ENCODE peak calls at places on chromosomes 4 and X, in six cellular contexts. One of them, this sample, is unnamed.

GRCh38 chrX:136879001-136879667 is 1.4 kb downstream of the RBMX start:
- DNase-seq in endothelial cell of umbilical vein: no peak
- DNase-seq in A549: no peak
- DNase-seq in K562: no peak
- DNase-seq in GM12878: no peak
- DNase-seq in HepG2: no peak
- DNase-seq in this sample: no peak

GRCh38 chr4:65502151-65502691 is 168.1 kb downstream of the EPHA5 start:
- DNase-seq in endothelial cell of umbilical vein: peak
- DNase-seq in A549: no peak
- DNase-seq in K562: no peak
- DNase-seq in GM12878: no peak
- DNase-seq in HepG2: no peak
- DNase-seq in this sample: no peak

GRCh38 chr4:76782837-76783236 is 115.1 kb downstream of the SOWAHB start:
- DNase-seq in endothelial cell of umbilical vein: no peak
- DNase-seq in A549: no peak
- DNase-seq in K562: no peak
- DNase-seq in GM12878: no peak
- DNase-seq in HepG2: no peak
- DNase-seq in this sample: no peak

GRCh38 chr4:79528241-79528706 is 120.2 kb upstream of the GK2 start:
- DNase-seq in endothelial cell of umbilical vein: no peak
- DNase-seq in A549: no peak
- DNase-seq in K562: no peak
- DNase-seq in GM12878: no peak
- DNase-seq in HepG2: no peak
- DNase-seq in this sample: peak

GRCh38 chr4:182876006-182876405 is 41.2 kb downstream of the DCTD start:
- DNase-seq in endothelial cell of umbilical vein: no peak
- DNase-seq in A549: no peak
- DNase-seq in K562: no peak
- DNase-seq in GM12878: no peak
- DNase-seq in HepG2: no peak
- DNase-seq in this sample: no peak

GRCh38 chr4:1130318-1131186 is 17.2 kb upstream of the RNF212 start:
- DNase-seq in endothelial cell of umbilical vein: peak
- DNase-seq in A549: peak
- DNase-seq in K562: peak
- DNase-seq in GM12878: peak
- DNase-seq in HepG2: peak
- DNase-seq in this sample: peak

GRCh38 chr4:180380733-180381132 is 1862.5 kb upstream of the TENM3 start:
- DNase-seq in endothelial cell of umbilical vein: no peak
- DNase-seq in A549: no peak
- DNase-seq in K562: no peak
- DNase-seq in GM12878: no peak
- DNase-seq in HepG2: no peak
- DNase-seq in this sample: peak

GRCh38 chr4:110633358-110634319 is 10.8 kb upstream of the PITX2 start:
- DNase-seq in endothelial cell of umbilical vein: no peak
- DNase-seq in A549: no peak
- DNase-seq in K562: no peak
- DNase-seq in GM12878: no peak
- DNase-seq in HepG2: no peak
- DNase-seq in this sample: no peak

GRCh38 chr4:170022211-170022610 is 4.0 kb downstream of the MFAP3L start:
- DNase-seq in endothelial cell of umbilical vein: no peak
- DNase-seq in A549: no peak
- DNase-seq in K562: no peak
- DNase-seq in GM12878: no peak
- DNase-seq in HepG2: no peak
- DNase-seq in this sample: no peak

GRCh38 chrX:107849747-107850478 is 24.2 kb downstream of the MID2 start:
- DNase-seq in endothelial cell of umbilical vein: peak
- DNase-seq in A549: no peak
- DNase-seq in K562: no peak
- DNase-seq in GM12878: no peak
- DNase-seq in HepG2: no peak
- DNase-seq in this sample: peak

GRCh38 chr4:140423106-140423505 is 4.3 kb downstream of the CLGN start:
- DNase-seq in endothelial cell of umbilical vein: no peak
- DNase-seq in A549: no peak
- DNase-seq in K562: no peak
- DNase-seq in GM12878: no peak
- DNase-seq in HepG2: no peak
- DNase-seq in this sample: no peak

GRCh38 chrX:153830632-153831434 is 489 bp upstream of the PDZD4 start:
- DNase-seq in endothelial cell of umbilical vein: no peak
- DNase-seq in A549: no peak
- DNase-seq in K562: no peak
- DNase-seq in GM12878: no peak
- DNase-seq in HepG2: no peak
- DNase-seq in this sample: no peak

GRCh38 chr4:39714171-39714570 is 16.2 kb downstream of the UBE2K start:
- DNase-seq in endothelial cell of umbilical vein: no peak
- DNase-seq in A549: no peak
- DNase-seq in K562: no peak
- DNase-seq in GM12878: no peak
- DNase-seq in HepG2: no peak
- DNase-seq in this sample: peak

GRCh38 chr4:23333946-23334878 is 555.6 kb downstream of the PPARGC1A start:
- DNase-seq in endothelial cell of umbilical vein: no peak
- DNase-seq in A549: no peak
- DNase-seq in K562: peak
- DNase-seq in GM12878: peak
- DNase-seq in HepG2: no peak
- DNase-seq in this sample: peak

GRCh38 chrX:42247241-42247640 is 323.9 kb upstream of the CASK start:
- DNase-seq in endothelial cell of umbilical vein: peak
- DNase-seq in A549: no peak
- DNase-seq in K562: no peak
- DNase-seq in GM12878: no peak
- DNase-seq in HepG2: no peak
- DNase-seq in this sample: no peak

GRCh38 chrX:74419861-74420193 is 1.5 kb upstream of the SLC16A2 start:
- DNase-seq in endothelial cell of umbilical vein: no peak
- DNase-seq in A549: no peak
- DNase-seq in K562: no peak
- DNase-seq in GM12878: no peak
- DNase-seq in HepG2: no peak
- DNase-seq in this sample: no peak

GRCh38 chr4:112759313-112759712 is 122.4 kb downstream of the LARP7 start:
- DNase-seq in endothelial cell of umbilical vein: no peak
- DNase-seq in A549: no peak
- DNase-seq in K562: no peak
- DNase-seq in GM12878: no peak
- DNase-seq in HepG2: no peak
- DNase-seq in this sample: no peak

GRCh38 chr4:137994858-137995257 is 247.3 kb downstream of the SLC7A11 start:
- DNase-seq in endothelial cell of umbilical vein: no peak
- DNase-seq in A549: no peak
- DNase-seq in K562: no peak
- DNase-seq in GM12878: no peak
- DNase-seq in HepG2: no peak
- DNase-seq in this sample: no peak

GRCh38 chr4:102566426-102566825 is 65.3 kb downstream of the NFKB1 start:
- DNase-seq in endothelial cell of umbilical vein: no peak
- DNase-seq in A549: no peak
- DNase-seq in K562: no peak
- DNase-seq in GM12878: no peak
- DNase-seq in HepG2: no peak
- DNase-seq in this sample: no peak

GRCh38 chr4:61750810-61751209 is 550.7 kb downstream of the ADGRL3 start:
- DNase-seq in endothelial cell of umbilical vein: no peak
- DNase-seq in A549: no peak
- DNase-seq in K562: no peak
- DNase-seq in GM12878: no peak
- DNase-seq in HepG2: no peak
- DNase-seq in this sample: no peak

GRCh38 chrX:17560385-17560784 is 176.9 kb upstream of the SCML1 start:
- DNase-seq in endothelial cell of umbilical vein: no peak
- DNase-seq in A549: no peak
- DNase-seq in K562: no peak
- DNase-seq in GM12878: no peak
- DNase-seq in HepG2: no peak
- DNase-seq in this sample: no peak

GRCh38 chr4:55868691-55869090 is 15.2 kb downstream of the EXOC1 start:
- DNase-seq in endothelial cell of umbilical vein: no peak
- DNase-seq in A549: no peak
- DNase-seq in K562: no peak
- DNase-seq in GM12878: no peak
- DNase-seq in HepG2: no peak
- DNase-seq in this sample: no peak

GRCh38 chr4:100738388-100739165 is 220.8 kb upstream of the EMCN start:
- DNase-seq in endothelial cell of umbilical vein: peak
- DNase-seq in A549: peak
- DNase-seq in K562: no peak
- DNase-seq in GM12878: no peak
- DNase-seq in HepG2: no peak
- DNase-seq in this sample: peak

GRCh38 chr4:45472490-45472889 is 651.4 kb downstream of the GABRG1 start:
- DNase-seq in endothelial cell of umbilical vein: no peak
- DNase-seq in A549: no peak
- DNase-seq in K562: no peak
- DNase-seq in GM12878: no peak
- DNase-seq in HepG2: no peak
- DNase-seq in this sample: no peak

GRCh38 chr4:86788826-86789225 is 60.4 kb downstream of the SLC10A6 start:
- DNase-seq in endothelial cell of umbilical vein: no peak
- DNase-seq in A549: no peak
- DNase-seq in K562: no peak
- DNase-seq in GM12878: no peak
- DNase-seq in HepG2: no peak
- DNase-seq in this sample: no peak

GRCh38 chr4:170374770-170375169 is 285.0 kb upstream of the AADAT start:
- DNase-seq in endothelial cell of umbilical vein: no peak
- DNase-seq in A549: peak
- DNase-seq in K562: peak
- DNase-seq in GM12878: no peak
- DNase-seq in HepG2: peak
- DNase-seq in this sample: peak

GRCh38 chrX:5726246-5726645 is 502.4 kb downstream of the NLGN4X start:
- DNase-seq in endothelial cell of umbilical vein: no peak
- DNase-seq in A549: no peak
- DNase-seq in K562: no peak
- DNase-seq in GM12878: no peak
- DNase-seq in HepG2: no peak
- DNase-seq in this sample: peak

GRCh38 chrX:133786382-133786781 is 199.0 kb downstream of the GPC3 start:
- DNase-seq in endothelial cell of umbilical vein: no peak
- DNase-seq in A549: no peak
- DNase-seq in K562: no peak
- DNase-seq in GM12878: no peak
- DNase-seq in HepG2: no peak
- DNase-seq in this sample: no peak
- TF ChIP-seq POLR2A in endothelial cell of umbilical vein: no peak
- TF ChIP-seq POLR2A in A549: no peak
- TF ChIP-seq POLR2A in K562: no peak
- TF ChIP-seq POLR2A in GM12878: no peak
- TF ChIP-seq POLR2A in HepG2: peak
- TF ChIP-seq POLR2A in this sample: no peak

DNA sequence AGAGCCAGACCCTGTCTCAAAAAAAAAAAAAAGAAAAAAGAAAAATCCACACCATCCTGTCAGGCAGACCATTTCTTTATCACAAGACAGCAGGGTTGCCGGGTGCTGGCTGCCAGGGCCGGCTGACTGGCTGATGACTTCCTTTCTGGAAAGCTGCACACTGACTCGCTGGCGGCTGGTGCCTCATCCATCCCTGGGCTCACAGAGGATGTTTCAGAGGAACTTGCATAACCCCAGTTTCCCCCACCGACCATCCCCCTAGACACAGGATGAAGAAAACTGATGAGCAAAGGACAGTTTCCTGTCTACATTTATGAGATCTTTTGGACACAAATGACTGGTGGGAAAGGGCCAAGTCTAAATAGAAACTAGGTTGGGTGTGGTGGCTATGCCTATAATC is 14.1 kb downstream of the HPSE start:
- DNase-seq in endothelial cell of umbilical vein: peak
- DNase-seq in A549: no peak
- DNase-seq in K562: no peak
- DNase-seq in GM12878: no peak
- DNase-seq in HepG2: no peak
- DNase-seq in this sample: peak
- TF ChIP-seq MYC in endothelial cell of umbilical vein: no peak
- TF ChIP-seq MYC in A549: no peak
- TF ChIP-seq MYC in K562: no peak
- TF ChIP-seq MYC in GM12878: no peak
- TF ChIP-seq MYC in HepG2: no peak
- TF ChIP-seq MYC in this sample: no peak

DNA sequence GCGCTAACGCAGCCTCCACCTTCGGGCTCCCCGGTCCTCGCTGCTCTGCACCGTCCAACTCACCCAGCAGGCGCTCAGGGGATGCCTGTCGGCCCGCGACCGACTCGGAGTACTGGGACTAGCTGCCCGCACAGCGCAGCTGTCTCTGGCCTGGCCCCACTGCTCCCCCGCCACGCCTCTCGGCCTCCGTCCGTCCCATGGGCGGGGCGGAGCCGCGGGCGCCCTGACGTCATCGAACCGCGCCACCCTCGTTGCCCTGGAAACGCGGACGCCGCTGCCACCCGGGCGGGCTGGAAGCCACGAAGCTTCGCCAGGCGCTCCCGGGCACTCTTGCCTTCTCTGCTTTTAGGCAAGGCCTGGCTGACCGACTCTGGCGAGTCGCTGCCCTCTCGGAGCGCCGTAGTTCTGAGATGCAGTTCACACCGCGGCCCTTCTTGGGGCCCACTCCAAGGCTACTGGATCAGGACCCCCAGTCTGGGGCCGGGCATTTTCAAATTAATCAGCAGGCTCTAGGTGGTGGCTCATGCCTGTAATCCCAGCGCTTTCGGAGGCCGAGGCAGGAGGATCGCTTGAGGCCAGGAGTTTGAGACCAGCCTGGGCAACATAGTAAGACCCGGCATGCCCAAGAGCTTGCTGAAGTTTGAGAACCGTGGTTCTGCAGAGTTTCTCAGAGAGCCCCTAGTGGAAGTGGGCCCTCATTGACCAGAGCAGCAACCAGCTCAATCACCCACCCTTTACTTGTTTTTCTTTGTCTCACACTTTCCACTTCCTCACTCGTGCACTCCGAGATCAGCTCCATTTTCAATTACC is 12.0 kb downstream of the ACOX3 start:
- DNase-seq in endothelial cell of umbilical vein: peak
- DNase-seq in A549: peak
- DNase-seq in K562: peak
- DNase-seq in GM12878: peak
- DNase-seq in HepG2: peak
- DNase-seq in this sample: peak
- TF ChIP-seq POLR2A in endothelial cell of umbilical vein: peak
- TF ChIP-seq POLR2A in A549: peak
- TF ChIP-seq POLR2A in K562: peak
- TF ChIP-seq POLR2A in GM12878: peak
- TF ChIP-seq POLR2A in HepG2: peak
- TF ChIP-seq POLR2A in this sample: peak

DNA sequence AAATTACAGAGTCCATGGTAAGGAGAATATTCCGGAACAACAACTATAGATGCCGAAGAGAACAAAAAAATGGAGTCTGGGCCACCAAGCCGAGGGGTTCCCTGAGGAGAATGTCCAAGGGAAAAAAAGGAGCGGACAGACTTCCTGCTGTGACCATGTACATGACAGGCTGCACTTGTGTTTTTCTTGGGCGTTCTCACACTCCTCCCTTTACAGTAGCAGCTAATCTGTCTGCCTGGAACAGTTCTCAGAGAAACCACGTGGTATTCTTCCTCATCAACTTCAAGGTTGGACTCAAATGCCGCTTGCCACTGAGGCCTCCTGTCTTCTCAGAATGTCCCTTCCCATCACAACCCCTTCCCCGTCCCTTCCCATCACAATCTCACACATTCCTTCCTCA is 30.8 kb upstream of the MTNR1A start:
- DNase-seq in endothelial cell of umbilical vein: no peak
- DNase-seq in A549: no peak
- DNase-seq in K562: no peak
- DNase-seq in GM12878: no peak
- DNase-seq in HepG2: no peak
- DNase-seq in this sample: no peak
- TF ChIP-seq MYC in endothelial cell of umbilical vein: no peak
- TF ChIP-seq MYC in A549: no peak
- TF ChIP-seq MYC in K562: no peak
- TF ChIP-seq MYC in GM12878: no peak
- TF ChIP-seq MYC in HepG2: no peak
- TF ChIP-seq MYC in this sample: no peak

This sample was measured in NB4.